ENCODE peak calls at places on chromosome 18, in four cellular contexts. H, C, A and J are unnamed samples.

GRCh38 chr18:28960146-28960545 is 783.2 kb upstream of the CDH2 start:
- DNase-seq in H (no peak), C (no peak), A (no peak), J (peak)

GRCh38 chr18:65725421-65726050 is 25.3 kb upstream of the CDH7 start:
- DNase-seq in H (peak), C (peak), A (peak), J (peak)

GRCh38 chr18:22422909-22423548 is 5.3 kb upstream of the CTAGE1 start:
- DNase-seq in H (no peak), C (no peak), A (no peak), J (peak)

GRCh38 chr18:59902180-59902992 is 2.6 kb downstream of the PMAIP1 start:
- DNase-seq in H (no peak), C (no peak), A (no peak), J (peak)

GRCh38 chr18:11005528-11005927 is 143.8 kb downstream of the PIEZO2 start:
- DNase-seq in H (peak), C (no peak), A (peak), J (peak)

GRCh38 chr18:49890041-49890440 is 76.7 kb upstream of the ACAA2 start:
- DNase-seq in H (no peak), C (no peak), A (no peak), J (no peak)

GRCh38 chr18:24560511-24560981 is 100.1 kb downstream of the HRH4 start:
- DNase-seq in H (peak), C (peak), A (peak), J (no peak)

GRCh38 chr18:5197032-5197434 is at the start of gene AKAIN1:
- DNase-seq in H (peak), C (peak), A (peak), J (no peak)

GRCh38 chr18:26425148-26425531 is 123.2 kb downstream of the KCTD1 start:
- DNase-seq in H (no peak), C (no peak), A (no peak), J (no peak)

GRCh38 chr18:53225567-53226325 is 885.7 kb downstream of the DCC start:
- DNase-seq in H (no peak), C (no peak), A (no peak), J (no peak)

GRCh38 chr18:30945769-30946168 is 96.8 kb downstream of the DSC3 start:
- DNase-seq in H (peak), C (no peak), A (no peak), J (no peak)

GRCh38 chr18:78542204-78542603 is 437.4 kb upstream of the SALL3 start:
- DNase-seq in H (no peak), C (no peak), A (no peak), J (no peak)

GRCh38 chr18:12287131-12287681 is 20.8 kb upstream of the TUBB6 start:
- DNase-seq in H (peak), C (peak), A (peak), J (no peak)

GRCh38 chr18:13051950-13052349 is 60.8 kb downstream of the CEP192 start:
- DNase-seq in H (no peak), C (no peak), A (no peak), J (peak)

GRCh38 chr18:76354348-76354747 is 140.7 kb downstream of the ZNF516 start:
- DNase-seq in H (no peak), C (no peak), A (no peak), J (peak)

GRCh38 chr18:51211552-51211951 is 14.1 kb upstream of the MEX3C start:
- DNase-seq in H (no peak), C (no peak), A (no peak), J (peak)

GRCh38 chr18:12034241-12035100 is 53.2 kb downstream of the IMPA2 start:
- DNase-seq in H (no peak), C (no peak), A (no peak), J (no peak)

GRCh38 chr18:54233228-54233625 is 8.8 kb upstream of the MBD2 start:
- DNase-seq in H (no peak), C (no peak), A (no peak), J (no peak)

GRCh38 chr18:22485808-22486244 is 68.1 kb upstream of the CTAGE1 start:
- DNase-seq in H (no peak), C (no peak), A (no peak), J (peak)

GRCh38 chr18:77393519-77393918 is 143.9 kb downstream of the GALR1 start:
- DNase-seq in H (no peak), C (no peak), A (no peak), J (no peak)

GRCh38 chr18:21914739-21915319 is 174.2 kb downstream of the MIB1 start:
- DNase-seq in H (peak), C (peak), A (peak), J (peak)

GRCh38 chr18:79922971-79923411 is 28.5 kb downstream of the SLC66A2 start:
- DNase-seq in H (no peak), C (no peak), A (no peak), J (no peak)

GRCh38 chr18:29028560-29028959 is 851.6 kb upstream of the CDH2 start:
- DNase-seq in H (no peak), C (no peak), A (no peak), J (no peak)

GRCh38 chr18:50558157-50558556 is 1.7 kb upstream of the MAPK4 start:
- DNase-seq in H (no peak), C (no peak), A (no peak), J (no peak)

GRCh38 chr18:12231986-12232385 is 22.2 kb upstream of the CIDEA start:
- DNase-seq in H (no peak), C (no peak), A (no peak), J (no peak)

GRCh38 chr18:45056907-45057306 is 376.2 kb downstream of the SETBP1 start:
- DNase-seq in H (no peak), C (peak), A (no peak), J (no peak)

GRCh38 chr18:34311468-34311867 is 86.8 kb upstream of the NOL4 start:
- DNase-seq in H (no peak), C (no peak), A (no peak), J (no peak)

GRCh38 chr18:79544386-79544963 is 135.1 kb upstream of the CTDP1 start:
- DNase-seq in H (no peak), C (no peak), A (no peak), J (no peak)

DNA sequence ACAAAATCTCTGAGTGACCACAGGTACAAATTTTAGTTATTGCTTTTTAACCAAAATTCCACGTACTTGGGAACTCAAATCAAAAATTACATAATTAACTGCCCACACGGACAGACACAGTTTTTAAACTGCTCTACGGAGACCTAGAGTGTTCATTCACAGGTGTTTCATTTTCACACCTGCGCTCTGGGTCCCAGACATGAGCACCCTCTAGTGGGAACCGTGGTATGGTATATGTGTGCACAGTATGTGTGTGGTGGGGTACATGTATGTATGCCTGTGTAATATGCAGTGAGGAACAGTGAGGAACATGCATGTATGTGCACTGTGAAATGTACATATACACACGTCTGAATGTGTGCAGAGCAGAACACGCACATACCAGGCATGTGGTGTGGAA is 65.0 kb downstream of the PPP4R1 start:
- DNase-seq in H (no peak), C (no peak), A (no peak), J (peak)
- H3K4me2 ChIP-seq in H (no peak), C (no peak), A (no peak), J (no peak)

GRCh38 chr18:48019557-48019956 is 89.1 kb upstream of the SMAD2 start:
- DNase-seq in H (no peak), C (no peak), A (no peak), J (no peak)
- TF ChIP-seq EZH2phosphoT487 in H (no peak), C (no peak), A (no peak), J (no peak)

GRCh38 chr18:32674491-32674890 is 98.3 kb downstream of the KLHL14 start:
- DNase-seq in H (peak), C (peak), A (no peak), J (peak)

GRCh38 chr18:32670727-32671126 is 102.1 kb downstream of the KLHL14 start:
- DNase-seq in H (no peak), C (no peak), A (no peak), J (no peak)

GRCh38 chr18:32669549-32670165 is 103.2 kb downstream of the KLHL14 start:
- DNase-seq in H (no peak), C (peak), A (no peak), J (no peak)
- TF ChIP-seq CTCF in H (peak), C (peak), A (no peak), J (peak)

GRCh38 chr18:37538526-37539205 is 26.9 kb downstream of the CELF4 start:
- DNase-seq in H (no peak), C (peak), A (no peak), J (no peak)
- H3K4me2 ChIP-seq in H (no peak), C (peak), A (peak), J (no peak)